ENCODE peak calls at places on chromosomes 7 and 10, in eight cellular contexts. U is stimulated activated CD8-positive, alpha-beta memory T cell treated with anti-CD3 and anti-CD28 coated beads, Interleukin-15, amount 100 ng/mL, for 24 hours; L is NCI-H774; B is RPMI7951; G is NCI-H1105 treated with DMSO at 0.1 percent for 48 hours; R is NCI-H1092; I is lower leg skin; W is AML-193. F is an unnamed sample.

GRCh38 chr10:81200801-81201200 is 663.1 kb downstream of the SH2D4B start:
- DNase-seq in U (no peak), L (no peak), B (no peak), G (no peak), R (no peak), I (no peak), W (no peak), F (no peak)

GRCh38 chr7:92631067-92631829 is 41.1 kb upstream of the FAM133B start:
- DNase-seq in U (no peak), L (no peak), B (no peak), G (no peak), R (no peak), I (no peak), W (no peak), F (no peak)

GRCh38 chr7:151807876-151808275 is 69.0 kb downstream of the PRKAG2 start:
- DNase-seq in U (no peak), L (no peak), B (no peak), G (no peak), R (no peak), I (no peak), W (no peak), F (no peak)

GRCh38 chr7:81767883-81768282 is 2.0 kb downstream of the HGF start:
- DNase-seq in U (no peak), L (no peak), B (no peak), G (peak; percentile 52), R (no peak), I (no peak), W (no peak), F (no peak)

GRCh38 chr7:31327071-31327470 is 13.5 kb downstream of the NEUROD6 start:
- DNase-seq in U (no peak), L (no peak), B (peak; percentile 19), G (no peak), R (no peak), I (no peak), W (no peak), F (no peak)

GRCh38 chr7:70752794-70753241 is 379.1 kb upstream of the GALNT17 start:
- DNase-seq in U (no peak), L (peak; percentile 37), B (no peak), G (no peak), R (no peak), I (no peak), W (no peak), F (no peak)

GRCh38 chr10:69644658-69645295 is 14.7 kb downstream of the FAM241B start:
- DNase-seq in U (peak; percentile 16), L (peak; percentile 5), B (peak; percentile 56), G (peak; percentile 46), R (peak; percentile 20), I (peak; percentile 31), W (peak; percentile 27), F (no peak)

GRCh38 chr10:52956451-52956850 is 183.9 kb upstream of the MBL2 start:
- DNase-seq in U (no peak), L (no peak), B (no peak), G (no peak), R (no peak), I (no peak), W (no peak), F (no peak)

GRCh38 chr10:119341236-119342016 is 134.1 kb downstream of the GRK5 start:
- DNase-seq in U (no peak), L (no peak), B (peak; percentile 58), G (no peak), R (no peak), I (no peak), W (no peak), F (no peak)

GRCh38 chr10:108582387-108582786 is 1340.9 kb downstream of the XPNPEP1 start:
- DNase-seq in U (no peak), L (no peak), B (peak; percentile 93), G (no peak), R (no peak), I (no peak), W (no peak), F (no peak)

GRCh38 chr7:34837826-34838225 is 179.8 kb downstream of the NPSR1 start:
- DNase-seq in U (no peak), L (no peak), B (peak; percentile 76), G (no peak), R (no peak), I (no peak), W (no peak), F (no peak)

GRCh38 chr10:17882557-17882956 is 69.2 kb upstream of the SLC39A12 start:
- DNase-seq in U (no peak), L (no peak), B (no peak), G (no peak), R (no peak), I (peak; percentile 31), W (no peak), F (no peak)